ENCODE peak calls at places on chromosome 4, in nine cellular contexts. Z is SK-N-SH, B is A549, S is tibial artery, U is lung, O is B cell, H is fibroblast of lung, T is BJ, L is esophagus squamous epithelium. F is an unnamed sample.

GRCh38 chr4:15410750-15411149 is 17.1 kb upstream of the C1QTNF7 start:
- DNase-seq in U (no peak), H (peak; percentile 69), S (no peak), L (no peak), T (no peak), B (no peak), O (peak; percentile 52), Z (peak; percentile 23), F (no peak)

GRCh38 chr4:163663454-163664225 is 169.2 kb downstream of the TMA16 start:
- DNase-seq in O (peak; percentile 70), H (no peak), Z (no peak), T (no peak), B (no peak), L (no peak), U (no peak), S (no peak), F (no peak)

GRCh38 chr4:121717680-121718237 is 21.0 kb upstream of the ANXA5 start:
- DNase-seq in H (peak; percentile 89), T (no peak), U (no peak), L (no peak), O (no peak), S (peak; percentile 26), B (no peak), Z (no peak), F (no peak)

GRCh38 chr4:72418458-72418857 is 150.6 kb downstream of the ADAMTS3 start:
- DNase-seq in Z (peak; percentile 58), H (peak; percentile 72), B (no peak), T (peak; percentile 57), O (no peak), L (no peak), S (peak; percentile 24), U (no peak), F (no peak)

GRCh38 chr4:84582988-84583870 is at the start of gene CDS1:
- DNase-seq in S (no peak), U (peak; percentile 83), B (no peak), H (no peak), L (no peak), T (no peak), Z (peak; percentile 66), O (no peak), F (peak; percentile 26)

GRCh38 chr4:113582737-113583136 is 178.8 kb downstream of the CAMK2D start:
- DNase-seq in L (no peak), Z (no peak), H (no peak), U (no peak), T (no peak), S (no peak), O (no peak), B (no peak), F (no peak)

GRCh38 chr4:127896069-127896468 is 15.4 kb downstream of the PLK4 start:
- DNase-seq in H (no peak), T (no peak), B (no peak), O (no peak), U (no peak), S (no peak), Z (no peak), L (no peak), F (no peak)

GRCh38 chr4:4776335-4776734 is 83.1 kb upstream of the MSX1 start:
- DNase-seq in H (no peak), Z (no peak), O (no peak), B (no peak), U (no peak), S (no peak), L (no peak), T (no peak), F (no peak)

GRCh38 chr4:157664726-157665125 is 444.2 kb downstream of the GRIA2 start:
- DNase-seq in T (peak; percentile 6), B (no peak), H (peak; percentile 38), O (no peak), S (no peak), Z (no peak), U (no peak), L (no peak), F (no peak)

GRCh38 chr4:40283413-40283812 is 51.7 kb upstream of the CHRNA9 start:
- DNase-seq in O (no peak), T (no peak), B (no peak), U (no peak), L (no peak), H (no peak), Z (no peak), S (no peak), F (no peak)

GRCh38 chr4:5199142-5199541 is 147.9 kb downstream of the STK32B start:
- DNase-seq in T (no peak), O (no peak), S (no peak), Z (no peak), B (no peak), L (no peak), U (no peak), H (no peak), F (no peak)

DNA sequence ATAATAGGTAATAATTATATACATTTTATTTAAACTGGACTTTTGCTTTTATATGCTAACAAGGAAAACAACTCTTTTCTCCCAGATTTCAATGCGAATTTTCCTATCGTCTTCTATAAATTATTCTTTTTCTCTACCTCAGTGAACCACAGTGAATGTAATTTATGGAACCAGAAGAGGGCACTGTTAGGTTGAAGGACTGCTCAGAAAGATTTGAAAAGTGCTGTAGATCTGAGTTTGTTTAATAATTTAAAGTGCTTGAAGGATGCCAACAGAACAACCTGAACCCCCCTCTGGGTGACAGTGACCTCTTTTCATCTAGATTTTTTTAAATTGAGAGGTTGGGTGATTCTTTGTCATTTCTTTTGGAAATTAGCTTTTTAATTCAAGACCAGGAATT is 54.9 kb downstream of the PHOX2B start:
- DNase-seq in T (no peak), H (peak; percentile 67), O (no peak), S (no peak), B (peak; percentile 45), Z (peak; percentile 27), L (no peak), U (no peak), F (peak; percentile 12)
- TF ChIP-seq CTCF in T (peak; percentile 60), H (peak; percentile 39), O (no peak), S (no peak), B (peak; percentile 58), Z (peak; percentile 71), L (no peak), U (no peak), F (peak; percentile 54)

GRCh38 chr4:185139736-185140135 is 3.3 kb upstream of the SLC25A4 start:
- DNase-seq in B (no peak), U (no peak), L (no peak), T (no peak), H (no peak), S (no peak), Z (no peak), O (no peak), F (no peak)

GRCh38 chr4:185128272-185129119 is 14.6 kb upstream of the SLC25A4 start:
- DNase-seq in O (peak; percentile 63), U (no peak), B (peak; percentile 24), T (no peak), L (no peak), Z (peak; percentile 83), H (no peak), S (no peak), F (peak; percentile 61)

GRCh38 chr4:185137233-185137925 is 5.7 kb upstream of the SLC25A4 start:
- DNase-seq in U (no peak), O (no peak), T (no peak), H (no peak), L (no peak), S (no peak), B (no peak), Z (no peak), F (no peak)

GRCh38 chr4:185138161-185138560 is 4.9 kb upstream of the SLC25A4 start:
- DNase-seq in O (no peak), L (no peak), H (no peak), B (no peak), S (no peak), T (no peak), Z (no peak), U (no peak), F (no peak)

GRCh38 chr4:185134176-185134869 is 8.7 kb upstream of the SLC25A4 start:
- DNase-seq in Z (peak; percentile 68), T (no peak), L (no peak), U (no peak), S (no peak), H (peak; percentile 77), O (peak; percentile 61), B (peak; percentile 50), F (peak; percentile 81)
- TF ChIP-seq CTCF in Z (peak; percentile 91), T (peak; percentile 62), L (peak; percentile 54), U (peak; percentile 69), S (peak; percentile 70), H (peak; percentile 54), O (peak; percentile 94), B (peak; percentile 74), F (peak; percentile 73)

GRCh38 chr4:56618734-56619133 is 62.4 kb downstream of the HOPX start:
- DNase-seq in H (no peak), B (no peak), O (no peak), L (no peak), T (no peak), Z (peak; percentile 29), U (no peak), S (no peak), F (no peak)

GRCh38 chr4:56619160-56619559 is 61.9 kb downstream of the HOPX start:
- DNase-seq in Z (peak; percentile 21), S (no peak), O (no peak), T (no peak), L (no peak), U (no peak), B (no peak), H (peak; percentile 42), F (no peak)

GRCh38 chr4:56626420-56626819 is 54.7 kb downstream of the HOPX start:
- DNase-seq in Z (no peak), U (no peak), H (no peak), O (no peak), B (no peak), L (no peak), S (no peak), T (no peak), F (no peak)

GRCh38 chr4:56619816-56620215 is 61.3 kb downstream of the HOPX start:
- DNase-seq in O (no peak), B (no peak), L (no peak), S (no peak), Z (no peak), U (no peak), H (no peak), T (no peak), F (no peak)

GRCh38 chr4:56622176-56622575 is 58.9 kb downstream of the HOPX start:
- DNase-seq in T (peak; percentile 0), Z (no peak), S (no peak), U (no peak), H (no peak), O (no peak), L (no peak), B (no peak), F (no peak)
- TF ChIP-seq CTCF in T (no peak), Z (no peak), S (no peak), U (no peak), H (no peak), O (no peak), L (no peak), B (no peak), F (no peak)

GRCh38 chr4:168028970-168029610 is 63.2 kb upstream of the ANXA10 start:
- DNase-seq in B (no peak), O (no peak), L (no peak), U (no peak), T (no peak), S (no peak), H (no peak), Z (no peak), F (no peak)

DNA sequence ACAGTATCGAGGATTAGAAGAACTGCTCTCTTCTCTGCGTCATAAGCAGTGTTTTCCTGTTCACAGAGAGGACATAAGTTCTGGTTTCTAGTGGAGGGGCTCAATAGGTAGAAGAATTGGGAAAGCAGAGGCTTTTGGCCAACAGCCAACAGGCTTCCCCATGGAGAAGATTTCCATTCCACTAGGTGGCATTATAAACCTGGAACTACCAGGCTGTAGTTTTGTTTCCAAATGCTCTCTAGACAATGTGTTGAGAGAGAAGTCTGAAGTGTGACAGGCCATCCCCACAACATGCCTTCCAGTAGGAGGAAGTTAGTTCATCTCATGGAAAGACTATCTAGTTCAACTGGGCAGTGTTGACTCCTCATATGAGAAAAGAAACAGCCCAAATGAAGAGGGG is 63.8 kb upstream of the ANXA10 start:
- DNase-seq in T (no peak), S (no peak), Z (peak; percentile 5), L (no peak), H (no peak), B (peak; percentile 37), O (no peak), U (no peak), F (no peak)
- TF ChIP-seq CTCF in T (peak; percentile 6), S (no peak), Z (peak; percentile 41), L (no peak), H (no peak), B (peak; percentile 31), O (no peak), U (no peak), F (no peak)

F was measured in GM13977.